ENCODE peak calls at places on chromosomes 6 and 20, in eight cellular contexts. L is NCI-H1417 treated with DMSO at 0.1 percent for 48 hours, K is AG08396, P is NAMALWA, U is sigmoid colon, C is heart right ventricle, R is GM10248, J is neural crest cell. T is an unnamed sample.

GRCh38 chr6:89217308-89217999 is at the start of gene GABRR1:
- DNase-seq in J (no peak), K (no peak), C (no peak), R (no peak), L (no peak), U (no peak), P (no peak), T (no peak)

GRCh38 chr6:43308101-43308989 is at the start of gene CRIP3:
- DNase-seq in K (peak; percentile 14), L (no peak), U (no peak), C (peak; percentile 43), R (peak; percentile 57), P (no peak), J (no peak), T (peak; percentile 23)

GRCh38 chr6:28634758-28635546 is 109.3 kb downstream of the GPX5 start:
- DNase-seq in C (no peak), J (peak; percentile 42), K (peak; percentile 62), U (no peak), R (peak; percentile 40), P (no peak), L (no peak), T (no peak)

GRCh38 chr20:38134427-38135281 is 30.4 kb downstream of the TGM2 start:
- DNase-seq in C (no peak), R (no peak), U (peak; percentile 51), L (no peak), K (no peak), J (no peak), P (no peak), T (no peak)

GRCh38 chr6:73560853-73561407 is 40.1 kb upstream of the EEF1A1 start:
- DNase-seq in U (no peak), C (no peak), R (peak; percentile 52), P (no peak), J (no peak), K (no peak), L (no peak), T (no peak)

GRCh38 chr20:19376451-19376971 is 164.1 kb downstream of the SLC24A3 start:
- DNase-seq in C (peak; percentile 8), U (no peak), K (no peak), P (no peak), L (no peak), R (no peak), J (no peak), T (no peak)

GRCh38 chr6:169993861-169994481 is 242.5 kb downstream of the ERMARD start:
- DNase-seq in L (no peak), C (no peak), J (no peak), R (no peak), P (no peak), U (peak; percentile 48), K (no peak), T (no peak)

GRCh38 chr6:107847844-107848802 is 24.0 kb upstream of the SCML4 start:
- DNase-seq in L (peak; percentile 9), R (peak; percentile 88), K (peak; percentile 92), P (peak; percentile 71), C (peak; percentile 80), U (peak; percentile 91), J (peak; percentile 96), T (peak; percentile 81)

GRCh38 chr6:51648236-51648635 is 439.2 kb downstream of the PKHD1 start:
- DNase-seq in C (no peak), J (no peak), K (no peak), R (no peak), U (no peak), P (no peak), L (no peak), T (no peak)

GRCh38 chr6:127969701-127970100 is 68.8 kb upstream of the THEMIS start:
- DNase-seq in K (no peak), P (no peak), C (no peak), J (no peak), U (no peak), L (no peak), R (no peak), T (no peak)

GRCh38 chr20:35618372-35619131 is 2.9 kb downstream of the SPAG4 start:
- DNase-seq in U (peak; percentile 72), L (no peak), C (no peak), J (no peak), K (no peak), P (peak; percentile 45), R (no peak), T (no peak)

GRCh38 chr6:64330694-64331309 is 695.2 kb downstream of the PHF3 start:
- DNase-seq in P (peak; percentile 66), L (no peak), R (no peak), K (no peak), U (peak; percentile 70), C (peak; percentile 51), J (peak; percentile 78), T (no peak)

GRCh38 chr6:40295251-40295949 is 291.8 kb downstream of the LRFN2 start:
- DNase-seq in K (no peak), P (no peak), J (no peak), U (no peak), L (no peak), R (no peak), C (no peak), T (no peak)

GRCh38 chr6:112289039-112289566 is 34.7 kb upstream of the LAMA4 start:
- DNase-seq in R (no peak), L (no peak), C (peak; percentile 83), J (no peak), P (no peak), K (peak; percentile 71), U (peak; percentile 91), T (no peak)

GRCh38 chr20:2203436-2203835 is 92.4 kb upstream of the TGM3 start:
- DNase-seq in P (no peak), K (no peak), R (no peak), C (no peak), J (no peak), L (no peak), U (no peak), T (no peak)

GRCh38 chr6:111555041-111555440 is 50.6 kb downstream of the TRAF3IP2 start:
- DNase-seq in J (no peak), U (no peak), K (peak; percentile 24), C (no peak), P (no peak), R (no peak), L (no peak), T (no peak)

GRCh38 chr20:40991181-40991889 is 37.3 kb upstream of the TOP1 start:
- DNase-seq in K (no peak), J (no peak), R (peak; percentile 89), P (peak; percentile 99), L (no peak), U (peak; percentile 61), C (peak; percentile 28), T (no peak)

GRCh38 chr6:95091823-95092436 is 485.4 kb upstream of the MANEA start:
- DNase-seq in J (no peak), C (no peak), K (peak; percentile 6), P (peak; percentile 74), U (no peak), L (peak; percentile 31), R (no peak), T (no peak)

T was measured in central memory CD8-positive, alpha-beta T cell.